ENCODE peak calls at places on chromosomes 1 and 21, in seven cellular contexts. P is activated CD8-positive, alpha-beta T cell treated with anti-CD3 and anti-CD28 coated beads, Interleukin-2, amount 10 ng/mL, durations not matched to agents 7 days and 5 days; X is tibial artery; K is NCI-H2081; V is HTR-8/SVneo; F is AG08395; H is nephron progenitor cell. I is an unnamed sample.
A peak's percentile ranks its signal among the peaks of the same experiment; 100 is the strongest.

GRCh38 chr1:97623220-97623619 is 297.6 kb downstream of the DPYD start:
- DNase-seq in P (no peak), F (no peak), H (no peak), V (no peak), K (no peak), X (no peak), I (no peak)

GRCh38 chr21:40043423-40043822 is 176.2 kb downstream of the PCP4 start:
- DNase-seq in H (no peak), P (no peak), K (no peak), X (no peak), F (no peak), V (no peak), I (no peak)

GRCh38 chr21:45747233-45747766 is 103.8 kb downstream of the PCBP3 start:
- DNase-seq in F (no peak), K (no peak), P (no peak), H (no peak), X (no peak), V (no peak), I (no peak)

GRCh38 chr1:170707116-170707515 is 43.2 kb downstream of the PRRX1 start:
- DNase-seq in K (no peak), H (no peak), P (no peak), F (no peak), X (no peak), V (no peak), I (no peak)

GRCh38 chr1:168365719-168366474 is 85.2 kb downstream of the TBX19 start:
- DNase-seq in P (no peak), X (no peak), H (no peak), V (no peak), F (no peak), K (no peak), I (peak; percentile 46)

GRCh38 chr1:112263464-112263863 is 132.6 kb upstream of the CTTNBP2NL start:
- DNase-seq in H (no peak), K (no peak), V (no peak), F (peak; percentile 20), X (no peak), P (no peak), I (peak; percentile 17)

GRCh38 chr21:25464275-25464674 is 143.0 kb downstream of the MRPL39 start:
- DNase-seq in X (no peak), P (no peak), V (no peak), K (no peak), F (no peak), H (no peak), I (no peak)

GRCh38 chr1:43545321-43545685 is 14.6 kb downstream of the PTPRF start:
- DNase-seq in P (no peak), H (no peak), V (no peak), F (no peak), K (no peak), X (no peak), I (no peak)

GRCh38 chr1:228180271-228180987 is 14.8 kb downstream of the IBA57 start:
- DNase-seq in X (no peak), P (no peak), V (no peak), K (no peak), F (no peak), H (no peak), I (no peak)

GRCh38 chr1:21239181-21239580 is 51.1 kb downstream of the ECE1 start:
- DNase-seq in F (no peak), V (peak; percentile 31), P (no peak), X (no peak), H (no peak), K (no peak), I (no peak)

GRCh38 chr1:19436716-19437476 is 48.4 kb downstream of the CAPZB start:
- DNase-seq in V (no peak), P (no peak), K (no peak), H (no peak), F (no peak), X (peak; percentile 90), I (peak; percentile 11)

GRCh38 chr1:221667504-221667903 is 74.4 kb downstream of the DUSP10 start:
- DNase-seq in K (no peak), P (no peak), F (peak; percentile 60), V (peak; percentile 21), H (no peak), X (no peak), I (no peak)

GRCh38 chr1:151277249-151277648 is 4.8 kb upstream of the ZNF687 start:
- DNase-seq in K (no peak), F (no peak), H (no peak), P (no peak), V (no peak), X (no peak), I (no peak)

GRCh38 chr1:245155186-245156040 is 628 bp downstream of the KIF26B start:
- DNase-seq in V (no peak), H (peak; percentile 65), X (no peak), K (peak; percentile 27), P (no peak), F (peak; percentile 26), I (peak; percentile 32)

GRCh38 chr1:61055110-61055614 is 27.2 kb upstream of the NFIA start:
- DNase-seq in H (no peak), X (no peak), P (no peak), F (no peak), K (no peak), V (no peak), I (no peak)

GRCh38 chr1:189180057-189180456 is 1297.6 kb downstream of the BRINP3 start:
- DNase-seq in F (no peak), P (no peak), H (no peak), X (no peak), V (no peak), K (no peak), I (no peak)

GRCh38 chr1:186404454-186405051 is 28.9 kb downstream of the ODR4 start:
- DNase-seq in X (no peak), P (no peak), V (peak; percentile 19), H (no peak), K (peak; percentile 23), F (peak; percentile 57), I (peak; percentile 43)

GRCh38 chr1:151006331-151007052 is at the start of gene MINDY1:
- DNase-seq in F (peak; percentile 91), P (peak; percentile 53), X (peak; percentile 87), K (peak; percentile 83), H (peak; percentile 61), V (peak; percentile 76), I (peak; percentile 95)

GRCh38 chr21:43015906-43016540 is 41.7 kb downstream of the PKNOX1 start:
- DNase-seq in F (no peak), V (no peak), H (no peak), K (no peak), P (no peak), X (no peak), I (no peak)

GRCh38 chr1:53061859-53062714 is at the start of gene PODN:
- DNase-seq in V (no peak), F (peak; percentile 61), K (no peak), P (no peak), X (peak; percentile 77), H (peak; percentile 55), I (no peak)

GRCh38 chr21:20997308-20997632 is 939 bp upstream of the NCAM2 start:
- DNase-seq in K (no peak), V (no peak), F (no peak), H (peak; percentile 20), X (no peak), P (no peak), I (no peak)

GRCh38 chr1:151949371-151950193 is 40.3 kb upstream of the THEM4 start:
- DNase-seq in V (no peak), P (no peak), F (peak; percentile 42), K (no peak), X (no peak), H (no peak), I (no peak)

GRCh38 chr1:10510520-10511493 is 36.1 kb downstream of the PEX14 start:
- DNase-seq in F (peak; percentile 84), X (no peak), K (no peak), P (peak; percentile 93), H (no peak), V (peak; percentile 61), I (peak; percentile 50)

GRCh38 chr1:219676012-219676770 is 63.3 kb upstream of the ZC3H11B start:
- DNase-seq in H (no peak), X (no peak), V (no peak), K (no peak), P (no peak), F (no peak), I (no peak)

GRCh38 chr1:53442297-53442696 is 16.9 kb upstream of the DMRTB1 start:
- DNase-seq in H (no peak), V (no peak), F (no peak), X (no peak), K (no peak), P (no peak), I (no peak)

GRCh38 chr1:58858344-58858673 is 74.5 kb upstream of the JUN start:
- DNase-seq in P (peak; percentile 57), V (no peak), H (no peak), F (no peak), X (no peak), K (no peak), I (no peak)

GRCh38 chr1:36306210-36306901 is at the start of gene SH3D21:
- DNase-seq in F (no peak), P (peak; percentile 65), K (peak; percentile 63), V (no peak), X (peak; percentile 74), H (peak; percentile 62), I (peak; percentile 67)

GRCh38 chr1:42957880-42958487 is 684 bp downstream of the SLC2A1 start:
- DNase-seq in V (no peak), F (peak; percentile 85), X (peak; percentile 86), P (peak; percentile 71), K (peak; percentile 68), H (peak; percentile 76), I (peak; percentile 56)

GRCh38 chr1:9823693-9823942 is 147 bp downstream of the CLSTN1 start:
- DNase-seq in P (no peak), H (no peak), F (no peak), K (no peak), V (no peak), X (no peak), I (no peak)

GRCh38 chr21:38136201-38136600 is 120.6 kb upstream of the KCNJ15 start:
- DNase-seq in K (no peak), V (no peak), H (no peak), F (no peak), X (no peak), P (no peak), I (no peak)

GRCh38 chr21:44285547-44285992 is at the start of gene AIRE:
- DNase-seq in V (no peak), X (no peak), F (peak; percentile 72), K (no peak), P (no peak), H (peak; percentile 53), I (no peak)

GRCh38 chr1:193525917-193526710 is 339.7 kb upstream of the B3GALT2 start:
- DNase-seq in V (no peak), H (no peak), P (no peak), K (no peak), X (no peak), F (no peak), I (no peak)

GRCh38 chr1:115112496-115113375 is 23.4 kb upstream of the TSPAN2 start:
- DNase-seq in H (peak; percentile 75), V (no peak), P (peak; percentile 53), K (no peak), X (no peak), F (no peak), I (no peak)

GRCh38 chr1:2812136-2812535 is 10.6 kb upstream of the TTC34 start:
- DNase-seq in H (no peak), X (no peak), P (no peak), F (no peak), K (no peak), V (no peak), I (no peak)

GRCh38 chr1:201375169-201375568 is 2.3 kb downstream of the TNNT2 start:
- DNase-seq in H (no peak), K (no peak), V (no peak), F (no peak), P (no peak), X (no peak), I (no peak)

GRCh38 chr1:184685116-184685515 is 69.5 kb downstream of the EDEM3 start:
- DNase-seq in F (no peak), V (no peak), K (no peak), P (no peak), H (no peak), X (no peak), I (no peak)

GRCh38 chr1:46533179-46533864 is 18.1 kb downstream of the KNCN start:
- DNase-seq in V (no peak), F (peak; percentile 43), X (peak; percentile 72), K (peak; percentile 46), H (peak; percentile 64), P (peak; percentile 56), I (no peak)

I was measured in A549.